ENCODE peak calls at places on chromosomes 5 and 9, in nine cellular contexts. One of them, this sample, is unnamed.

GRCh38 chr9:109224751-109225150 is 57.7 kb upstream of the FRRS1L start:
- DNase-seq in PC-9: no peak
- DNase-seq in IMR-90: no peak
- DNase-seq in neural crest cell: no peak
- DNase-seq in D341Med: no peak
- DNase-seq in AG04450: no peak
- DNase-seq in activated T-helper 1 cell treated with anti-CD3 and anti-CD28 coated beads, Interleukin-2, amount 50 U/mL, for 16 hours: no peak
- DNase-seq in left cardiac atrium: no peak
- DNase-seq in AG10803: no peak
- DNase-seq in this sample: no peak

GRCh38 chr5:97427235-97427634 is 244.2 kb upstream of the RIOK2 start:
- DNase-seq in PC-9: no peak
- DNase-seq in IMR-90: no peak
- DNase-seq in neural crest cell: no peak
- DNase-seq in D341Med: no peak
- DNase-seq in AG04450: no peak
- DNase-seq in activated T-helper 1 cell treated with anti-CD3 and anti-CD28 coated beads, Interleukin-2, amount 50 U/mL, for 16 hours: no peak
- DNase-seq in left cardiac atrium: no peak
- DNase-seq in AG10803: no peak
- DNase-seq in this sample: no peak

GRCh38 chr5:135874461-135874860 is 21.2 kb downstream of the IL9 start:
- DNase-seq in PC-9: no peak
- DNase-seq in IMR-90: no peak
- DNase-seq in neural crest cell: no peak
- DNase-seq in D341Med: no peak
- DNase-seq in AG04450: no peak
- DNase-seq in activated T-helper 1 cell treated with anti-CD3 and anti-CD28 coated beads, Interleukin-2, amount 50 U/mL, for 16 hours: no peak
- DNase-seq in left cardiac atrium: no peak
- DNase-seq in AG10803: no peak
- DNase-seq in this sample: no peak

GRCh38 chr5:54360089-54360488 is 49.7 kb upstream of the ARL15 start:
- DNase-seq in PC-9: no peak
- DNase-seq in IMR-90: peak
- DNase-seq in neural crest cell: no peak
- DNase-seq in D341Med: no peak
- DNase-seq in AG04450: no peak
- DNase-seq in activated T-helper 1 cell treated with anti-CD3 and anti-CD28 coated beads, Interleukin-2, amount 50 U/mL, for 16 hours: no peak
- DNase-seq in left cardiac atrium: peak
- DNase-seq in AG10803: peak
- DNase-seq in this sample: peak

GRCh38 chr5:54088081-54088480 is 222.3 kb downstream of the ARL15 start:
- DNase-seq in PC-9: no peak
- DNase-seq in IMR-90: peak
- DNase-seq in neural crest cell: no peak
- DNase-seq in D341Med: no peak
- DNase-seq in AG04450: no peak
- DNase-seq in activated T-helper 1 cell treated with anti-CD3 and anti-CD28 coated beads, Interleukin-2, amount 50 U/mL, for 16 hours: no peak
- DNase-seq in left cardiac atrium: no peak
- DNase-seq in AG10803: no peak
- DNase-seq in this sample: no peak

GRCh38 chr5:54109931-54110330 is 200.4 kb downstream of the ARL15 start:
- DNase-seq in PC-9: no peak
- DNase-seq in IMR-90: no peak
- DNase-seq in neural crest cell: no peak
- DNase-seq in D341Med: no peak
- DNase-seq in AG04450: no peak
- DNase-seq in activated T-helper 1 cell treated with anti-CD3 and anti-CD28 coated beads, Interleukin-2, amount 50 U/mL, for 16 hours: no peak
- DNase-seq in left cardiac atrium: no peak
- DNase-seq in AG10803: peak
- DNase-seq in this sample: no peak

GRCh38 chr9:75574569-75574968 is 315.9 kb upstream of the PCSK5 start:
- DNase-seq in PC-9: no peak
- DNase-seq in IMR-90: no peak
- DNase-seq in neural crest cell: no peak
- DNase-seq in D341Med: no peak
- DNase-seq in AG04450: no peak
- DNase-seq in activated T-helper 1 cell treated with anti-CD3 and anti-CD28 coated beads, Interleukin-2, amount 50 U/mL, for 16 hours: no peak
- DNase-seq in left cardiac atrium: no peak
- DNase-seq in AG10803: no peak
- DNase-seq in this sample: no peak

GRCh38 chr5:5169466-5169865 is 29.3 kb downstream of the ADAMTS16 start:
- DNase-seq in PC-9: no peak
- DNase-seq in IMR-90: no peak
- DNase-seq in neural crest cell: no peak
- DNase-seq in D341Med: no peak
- DNase-seq in AG04450: no peak
- DNase-seq in activated T-helper 1 cell treated with anti-CD3 and anti-CD28 coated beads, Interleukin-2, amount 50 U/mL, for 16 hours: no peak
- DNase-seq in left cardiac atrium: no peak
- DNase-seq in AG10803: no peak
- DNase-seq in this sample: no peak

GRCh38 chr9:126122901-126123616 is 203.6 kb upstream of the MVB12B start:
- DNase-seq in PC-9: no peak
- DNase-seq in IMR-90: no peak
- DNase-seq in neural crest cell: no peak
- DNase-seq in D341Med: peak
- DNase-seq in AG04450: no peak
- DNase-seq in activated T-helper 1 cell treated with anti-CD3 and anti-CD28 coated beads, Interleukin-2, amount 50 U/mL, for 16 hours: no peak
- DNase-seq in left cardiac atrium: no peak
- DNase-seq in AG10803: no peak
- DNase-seq in this sample: no peak

GRCh38 chr9:100440071-100440470 is 13.1 kb downstream of the MSANTD3 start:
- DNase-seq in PC-9: no peak
- DNase-seq in IMR-90: peak
- DNase-seq in neural crest cell: no peak
- DNase-seq in D341Med: no peak
- DNase-seq in AG04450: no peak
- DNase-seq in activated T-helper 1 cell treated with anti-CD3 and anti-CD28 coated beads, Interleukin-2, amount 50 U/mL, for 16 hours: no peak
- DNase-seq in left cardiac atrium: no peak
- DNase-seq in AG10803: peak
- DNase-seq in this sample: no peak

GRCh38 chr5:15383469-15383868 is 116.5 kb upstream of the FBXL7 start:
- DNase-seq in PC-9: no peak
- DNase-seq in IMR-90: peak
- DNase-seq in neural crest cell: no peak
- DNase-seq in D341Med: no peak
- DNase-seq in AG04450: no peak
- DNase-seq in activated T-helper 1 cell treated with anti-CD3 and anti-CD28 coated beads, Interleukin-2, amount 50 U/mL, for 16 hours: no peak
- DNase-seq in left cardiac atrium: no peak
- DNase-seq in AG10803: peak
- DNase-seq in this sample: no peak

GRCh38 chr5:113084402-113085083 is 107.9 kb downstream of the DCP2 start:
- DNase-seq in PC-9: no peak
- DNase-seq in IMR-90: no peak
- DNase-seq in neural crest cell: no peak
- DNase-seq in D341Med: peak
- DNase-seq in AG04450: no peak
- DNase-seq in activated T-helper 1 cell treated with anti-CD3 and anti-CD28 coated beads, Interleukin-2, amount 50 U/mL, for 16 hours: no peak
- DNase-seq in left cardiac atrium: no peak
- DNase-seq in AG10803: no peak
- DNase-seq in this sample: no peak

GRCh38 chr5:122465994-122466393 is 154.0 kb downstream of the SNCAIP start:
- DNase-seq in PC-9: no peak
- DNase-seq in IMR-90: no peak
- DNase-seq in neural crest cell: no peak
- DNase-seq in D341Med: no peak
- DNase-seq in AG04450: no peak
- DNase-seq in activated T-helper 1 cell treated with anti-CD3 and anti-CD28 coated beads, Interleukin-2, amount 50 U/mL, for 16 hours: no peak
- DNase-seq in left cardiac atrium: no peak
- DNase-seq in AG10803: no peak
- DNase-seq in this sample: no peak

GRCh38 chr9:74777136-74777879 is 110.4 kb downstream of the TRPM6 start:
- DNase-seq in PC-9: peak
- DNase-seq in IMR-90: peak
- DNase-seq in neural crest cell: peak
- DNase-seq in D341Med: peak
- DNase-seq in AG04450: no peak
- DNase-seq in activated T-helper 1 cell treated with anti-CD3 and anti-CD28 coated beads, Interleukin-2, amount 50 U/mL, for 16 hours: peak
- DNase-seq in left cardiac atrium: peak
- DNase-seq in AG10803: peak
- DNase-seq in this sample: peak

GRCh38 chr9:109428854-109429253 is 69.3 kb downstream of the PTPN3 start:
- DNase-seq in PC-9: no peak
- DNase-seq in IMR-90: no peak
- DNase-seq in neural crest cell: no peak
- DNase-seq in D341Med: no peak
- DNase-seq in AG04450: no peak
- DNase-seq in activated T-helper 1 cell treated with anti-CD3 and anti-CD28 coated beads, Interleukin-2, amount 50 U/mL, for 16 hours: no peak
- DNase-seq in left cardiac atrium: no peak
- DNase-seq in AG10803: no peak
- DNase-seq in this sample: no peak

GRCh38 chr5:6349387-6349786 is 29.0 kb downstream of the MED10 start:
- DNase-seq in PC-9: no peak
- DNase-seq in IMR-90: no peak
- DNase-seq in neural crest cell: no peak
- DNase-seq in D341Med: no peak
- DNase-seq in AG04450: no peak
- DNase-seq in activated T-helper 1 cell treated with anti-CD3 and anti-CD28 coated beads, Interleukin-2, amount 50 U/mL, for 16 hours: no peak
- DNase-seq in left cardiac atrium: no peak
- DNase-seq in AG10803: no peak
- DNase-seq in this sample: no peak

GRCh38 chr5:95007953-95008596 is 276.8 kb downstream of the MCTP1 start:
- DNase-seq in PC-9: no peak
- DNase-seq in IMR-90: no peak
- DNase-seq in neural crest cell: no peak
- DNase-seq in D341Med: no peak
- DNase-seq in AG04450: no peak
- DNase-seq in activated T-helper 1 cell treated with anti-CD3 and anti-CD28 coated beads, Interleukin-2, amount 50 U/mL, for 16 hours: no peak
- DNase-seq in left cardiac atrium: no peak
- DNase-seq in AG10803: no peak
- DNase-seq in this sample: no peak

GRCh38 chr9:33877727-33878489 is 60.9 kb downstream of the UBE2R2 start:
- DNase-seq in PC-9: no peak
- DNase-seq in IMR-90: no peak
- DNase-seq in neural crest cell: no peak
- DNase-seq in D341Med: no peak
- DNase-seq in AG04450: no peak
- DNase-seq in activated T-helper 1 cell treated with anti-CD3 and anti-CD28 coated beads, Interleukin-2, amount 50 U/mL, for 16 hours: no peak
- DNase-seq in left cardiac atrium: no peak
- DNase-seq in AG10803: no peak
- DNase-seq in this sample: no peak

GRCh38 chr5:89417990-89418820 is 535.2 kb upstream of the MEF2C start:
- DNase-seq in PC-9: no peak
- DNase-seq in IMR-90: no peak
- DNase-seq in neural crest cell: no peak
- DNase-seq in D341Med: no peak
- DNase-seq in AG04450: no peak
- DNase-seq in activated T-helper 1 cell treated with anti-CD3 and anti-CD28 coated beads, Interleukin-2, amount 50 U/mL, for 16 hours: no peak
- DNase-seq in left cardiac atrium: no peak
- DNase-seq in AG10803: no peak
- DNase-seq in this sample: no peak

GRCh38 chr5:127031147-127031862 is 947 bp upstream of the MARCHF3 start:
- DNase-seq in PC-9: no peak
- DNase-seq in IMR-90: no peak
- DNase-seq in neural crest cell: no peak
- DNase-seq in D341Med: peak
- DNase-seq in AG04450: no peak
- DNase-seq in activated T-helper 1 cell treated with anti-CD3 and anti-CD28 coated beads, Interleukin-2, amount 50 U/mL, for 16 hours: no peak
- DNase-seq in left cardiac atrium: no peak
- DNase-seq in AG10803: no peak
- DNase-seq in this sample: no peak

GRCh38 chr9:109232449-109232848 is 65.4 kb upstream of the FRRS1L start:
- DNase-seq in PC-9: peak
- DNase-seq in IMR-90: peak
- DNase-seq in neural crest cell: no peak
- DNase-seq in D341Med: no peak
- DNase-seq in AG04450: no peak
- DNase-seq in activated T-helper 1 cell treated with anti-CD3 and anti-CD28 coated beads, Interleukin-2, amount 50 U/mL, for 16 hours: no peak
- DNase-seq in left cardiac atrium: no peak
- DNase-seq in AG10803: peak
- DNase-seq in this sample: no peak

GRCh38 chr5:143605403-143606005 is 202.0 kb upstream of the NR3C1 start:
- DNase-seq in PC-9: no peak
- DNase-seq in IMR-90: peak
- DNase-seq in neural crest cell: no peak
- DNase-seq in D341Med: no peak
- DNase-seq in AG04450: no peak
- DNase-seq in activated T-helper 1 cell treated with anti-CD3 and anti-CD28 coated beads, Interleukin-2, amount 50 U/mL, for 16 hours: no peak
- DNase-seq in left cardiac atrium: no peak
- DNase-seq in AG10803: peak
- DNase-seq in this sample: no peak

GRCh38 chr5:99317136-99317535 is 388.3 kb upstream of the CHD1 start:
- DNase-seq in PC-9: no peak
- DNase-seq in IMR-90: no peak
- DNase-seq in neural crest cell: no peak
- DNase-seq in D341Med: no peak
- DNase-seq in AG04450: no peak
- DNase-seq in activated T-helper 1 cell treated with anti-CD3 and anti-CD28 coated beads, Interleukin-2, amount 50 U/mL, for 16 hours: no peak
- DNase-seq in left cardiac atrium: no peak
- DNase-seq in AG10803: no peak
- DNase-seq in this sample: no peak

This sample was measured in HS-27A.